ENCODE peak calls at places on chromosomes 4 and X, in seven cellular contexts. One of them, this sample, is unnamed.

GRCh38 chr4:7196731-7197130 is 4.4 kb downstream of the SORCS2 start:
- DNase-seq in fibroblast of mammary gland: no peak
- DNase-seq in dorsolateral prefrontal cortex: no peak
- DNase-seq in BE2C: no peak
- DNase-seq in GM12865: no peak
- DNase-seq in pancreas: no peak
- DNase-seq in RWPE2: no peak
- DNase-seq in this sample: no peak

GRCh38 chr4:8143392-8144140 is 15.0 kb downstream of the ABLIM2 start:
- DNase-seq in fibroblast of mammary gland: no peak
- DNase-seq in dorsolateral prefrontal cortex: no peak
- DNase-seq in BE2C: no peak
- DNase-seq in GM12865: no peak
- DNase-seq in pancreas: peak
- DNase-seq in RWPE2: no peak
- DNase-seq in this sample: no peak

GRCh38 chrX:131955099-131955777 is 67.9 kb upstream of the STK26 start:
- DNase-seq in fibroblast of mammary gland: no peak
- DNase-seq in dorsolateral prefrontal cortex: no peak
- DNase-seq in BE2C: no peak
- DNase-seq in GM12865: peak
- DNase-seq in pancreas: no peak
- DNase-seq in RWPE2: no peak
- DNase-seq in this sample: peak

GRCh38 chr4:183987987-183988392 is 82.9 kb downstream of the STOX2 start:
- DNase-seq in fibroblast of mammary gland: peak
- DNase-seq in dorsolateral prefrontal cortex: peak
- DNase-seq in BE2C: peak
- DNase-seq in GM12865: no peak
- DNase-seq in pancreas: no peak
- DNase-seq in RWPE2: no peak
- DNase-seq in this sample: no peak

GRCh38 chr4:115687356-115687755 is 573.9 kb upstream of the NDST4 start:
- DNase-seq in fibroblast of mammary gland: no peak
- DNase-seq in dorsolateral prefrontal cortex: no peak
- DNase-seq in BE2C: no peak
- DNase-seq in GM12865: no peak
- DNase-seq in pancreas: no peak
- DNase-seq in RWPE2: no peak
- DNase-seq in this sample: no peak

GRCh38 chr4:3010998-3011397 is 47.6 kb downstream of the GRK4 start:
- DNase-seq in fibroblast of mammary gland: peak
- DNase-seq in dorsolateral prefrontal cortex: no peak
- DNase-seq in BE2C: no peak
- DNase-seq in GM12865: no peak
- DNase-seq in pancreas: no peak
- DNase-seq in RWPE2: no peak
- DNase-seq in this sample: no peak

GRCh38 chrX:132442674-132443073 is 46.2 kb downstream of the MBNL3 start:
- DNase-seq in fibroblast of mammary gland: peak
- DNase-seq in dorsolateral prefrontal cortex: no peak
- DNase-seq in BE2C: no peak
- DNase-seq in GM12865: no peak
- DNase-seq in pancreas: no peak
- DNase-seq in RWPE2: no peak
- DNase-seq in this sample: no peak

GRCh38 chr4:137474711-137475301 is 57.5 kb downstream of the PCDH18 start:
- DNase-seq in fibroblast of mammary gland: peak
- DNase-seq in dorsolateral prefrontal cortex: no peak
- DNase-seq in BE2C: peak
- DNase-seq in GM12865: no peak
- DNase-seq in pancreas: no peak
- DNase-seq in RWPE2: no peak
- DNase-seq in this sample: no peak

GRCh38 chrX:91311969-91312368 is 122.7 kb upstream of the PABPC5 start:
- DNase-seq in fibroblast of mammary gland: no peak
- DNase-seq in dorsolateral prefrontal cortex: no peak
- DNase-seq in BE2C: no peak
- DNase-seq in GM12865: no peak
- DNase-seq in pancreas: no peak
- DNase-seq in RWPE2: no peak
- DNase-seq in this sample: no peak

GRCh38 chrX:7943600-7944245 is 16.5 kb upstream of the PNPLA4 start:
- DNase-seq in fibroblast of mammary gland: peak
- DNase-seq in dorsolateral prefrontal cortex: no peak
- DNase-seq in BE2C: no peak
- DNase-seq in GM12865: no peak
- DNase-seq in pancreas: no peak
- DNase-seq in RWPE2: no peak
- DNase-seq in this sample: no peak

GRCh38 chr4:853416-853781 is 27.5 kb upstream of the CPLX1 start:
- DNase-seq in fibroblast of mammary gland: no peak
- DNase-seq in dorsolateral prefrontal cortex: no peak
- DNase-seq in BE2C: no peak
- DNase-seq in GM12865: no peak
- DNase-seq in pancreas: peak
- DNase-seq in RWPE2: peak
- DNase-seq in this sample: no peak

GRCh38 chr4:81335221-81335912 is 120.3 kb upstream of the PRKG2 start:
- DNase-seq in fibroblast of mammary gland: peak
- DNase-seq in dorsolateral prefrontal cortex: no peak
- DNase-seq in BE2C: no peak
- DNase-seq in GM12865: no peak
- DNase-seq in pancreas: no peak
- DNase-seq in RWPE2: no peak
- DNase-seq in this sample: no peak

GRCh38 chr4:8860096-8860891 is 11.3 kb downstream of the HMX1 start:
- DNase-seq in fibroblast of mammary gland: no peak
- DNase-seq in dorsolateral prefrontal cortex: no peak
- DNase-seq in BE2C: no peak
- DNase-seq in GM12865: no peak
- DNase-seq in pancreas: no peak
- DNase-seq in RWPE2: no peak
- DNase-seq in this sample: no peak

GRCh38 chr4:186500721-186501304 is 54.6 kb downstream of the MTNR1A start:
- DNase-seq in fibroblast of mammary gland: no peak
- DNase-seq in dorsolateral prefrontal cortex: no peak
- DNase-seq in BE2C: no peak
- DNase-seq in GM12865: no peak
- DNase-seq in pancreas: no peak
- DNase-seq in RWPE2: peak
- DNase-seq in this sample: no peak

GRCh38 chr4:37793562-37793961 is 32.9 kb upstream of the PGM2 start:
- DNase-seq in fibroblast of mammary gland: peak
- DNase-seq in dorsolateral prefrontal cortex: no peak
- DNase-seq in BE2C: peak
- DNase-seq in GM12865: peak
- DNase-seq in pancreas: no peak
- DNase-seq in RWPE2: no peak
- DNase-seq in this sample: no peak
- TF ChIP-seq CTCF in fibroblast of mammary gland: peak
- TF ChIP-seq CTCF in dorsolateral prefrontal cortex: peak
- TF ChIP-seq CTCF in BE2C: peak
- TF ChIP-seq CTCF in GM12865: peak
- TF ChIP-seq CTCF in pancreas: peak
- TF ChIP-seq CTCF in RWPE2: peak
- TF ChIP-seq CTCF in this sample: peak

GRCh38 chr4:126341927-126342326 is 1027.2 kb downstream of the FAT4 start:
- DNase-seq in fibroblast of mammary gland: no peak
- DNase-seq in dorsolateral prefrontal cortex: no peak
- DNase-seq in BE2C: no peak
- DNase-seq in GM12865: no peak
- DNase-seq in pancreas: no peak
- DNase-seq in RWPE2: no peak
- DNase-seq in this sample: no peak

GRCh38 chr4:126344472-126344871 is 1029.7 kb downstream of the FAT4 start:
- DNase-seq in fibroblast of mammary gland: no peak
- DNase-seq in dorsolateral prefrontal cortex: no peak
- DNase-seq in BE2C: no peak
- DNase-seq in GM12865: no peak
- DNase-seq in pancreas: no peak
- DNase-seq in RWPE2: no peak
- DNase-seq in this sample: no peak

GRCh38 chr4:126346654-126347053 is 1031.9 kb downstream of the FAT4 start:
- DNase-seq in fibroblast of mammary gland: no peak
- DNase-seq in dorsolateral prefrontal cortex: no peak
- DNase-seq in BE2C: no peak
- DNase-seq in GM12865: no peak
- DNase-seq in pancreas: no peak
- DNase-seq in RWPE2: no peak
- DNase-seq in this sample: no peak
- H3K4me3 ChIP-seq in fibroblast of mammary gland: no peak
- H3K4me3 ChIP-seq in dorsolateral prefrontal cortex: no peak
- H3K4me3 ChIP-seq in BE2C: no peak
- H3K4me3 ChIP-seq in GM12865: no peak
- H3K4me3 ChIP-seq in pancreas: no peak
- H3K4me3 ChIP-seq in RWPE2: no peak
- H3K4me3 ChIP-seq in this sample: no peak

DNA sequence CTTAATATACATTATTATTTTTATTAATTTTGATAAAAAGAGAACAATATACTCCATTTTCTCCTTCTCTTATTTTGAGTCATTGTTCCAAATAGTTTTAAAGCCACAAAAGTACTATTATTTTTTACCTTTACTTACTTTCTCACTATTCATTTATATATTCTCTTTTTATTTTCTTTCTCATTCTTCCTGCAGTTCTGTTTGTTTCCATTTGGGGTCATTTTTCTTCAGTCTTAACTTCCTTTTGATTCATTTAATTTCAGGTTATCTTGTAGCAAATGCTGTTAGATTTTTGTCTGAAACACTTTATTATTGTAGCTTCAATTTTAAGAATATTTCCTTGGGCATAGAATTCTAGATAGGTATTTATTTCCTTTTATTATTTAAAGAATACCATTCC is 438.6 kb upstream of the EPHA5 start:
- DNase-seq in fibroblast of mammary gland: no peak
- DNase-seq in dorsolateral prefrontal cortex: no peak
- DNase-seq in BE2C: no peak
- DNase-seq in GM12865: no peak
- DNase-seq in pancreas: no peak
- DNase-seq in RWPE2: no peak
- DNase-seq in this sample: no peak
- TF ChIP-seq CTCF in fibroblast of mammary gland: no peak
- TF ChIP-seq CTCF in dorsolateral prefrontal cortex: no peak
- TF ChIP-seq CTCF in BE2C: no peak
- TF ChIP-seq CTCF in GM12865: no peak
- TF ChIP-seq CTCF in pancreas: no peak
- TF ChIP-seq CTCF in RWPE2: no peak
- TF ChIP-seq CTCF in this sample: no peak

DNA sequence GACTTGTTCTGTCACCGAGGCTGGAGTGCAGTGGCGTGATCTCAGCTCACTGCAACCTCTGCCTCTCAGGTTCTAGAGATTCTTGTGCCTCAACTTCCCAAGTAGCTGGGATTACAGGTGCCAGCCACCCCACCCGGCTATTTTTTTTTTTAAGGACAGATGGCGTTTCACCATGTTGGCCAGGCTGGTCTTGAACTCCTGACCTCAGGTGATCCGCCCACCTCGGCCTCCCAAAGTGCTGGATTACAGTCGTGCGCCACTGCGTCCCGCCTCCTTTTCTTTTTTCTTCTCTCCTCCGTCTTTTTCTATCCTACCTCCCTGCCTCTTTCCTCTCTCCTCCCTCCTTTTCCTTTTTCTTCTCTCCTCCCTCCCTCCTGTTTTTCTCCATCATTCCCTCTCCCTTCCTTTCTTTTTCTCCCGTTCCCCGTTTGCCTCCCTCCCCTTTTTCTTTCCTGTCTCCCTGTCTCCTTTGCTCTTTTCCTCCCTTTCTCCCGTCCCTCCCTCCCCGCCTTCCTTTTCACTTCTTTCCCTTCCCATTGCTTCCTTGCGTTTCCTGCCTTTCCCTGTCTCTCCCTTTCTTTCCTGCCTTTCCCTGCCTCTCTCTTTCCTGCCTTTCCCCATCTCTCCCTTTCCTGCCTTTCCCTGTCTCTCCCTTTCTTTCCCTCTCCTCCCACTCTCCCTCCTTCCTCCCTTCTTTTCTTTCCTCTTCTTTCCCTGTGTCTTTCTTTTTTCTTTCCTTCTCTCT is 2.1 kb upstream of the SLC25A6 start:
- DNase-seq in fibroblast of mammary gland: no peak
- DNase-seq in dorsolateral prefrontal cortex: peak
- DNase-seq in BE2C: no peak
- DNase-seq in GM12865: no peak
- DNase-seq in pancreas: peak
- DNase-seq in RWPE2: no peak
- DNase-seq in this sample: no peak
- H3K4me3 ChIP-seq in fibroblast of mammary gland: peak
- H3K4me3 ChIP-seq in dorsolateral prefrontal cortex: peak
- H3K4me3 ChIP-seq in BE2C: no peak
- H3K4me3 ChIP-seq in GM12865: no peak
- H3K4me3 ChIP-seq in pancreas: no peak
- H3K4me3 ChIP-seq in RWPE2: no peak
- H3K4me3 ChIP-seq in this sample: peak

GRCh38 chr4:163871078-163871477 is 376.6 kb downstream of the TMA16 start:
- DNase-seq in fibroblast of mammary gland: no peak
- DNase-seq in dorsolateral prefrontal cortex: no peak
- DNase-seq in BE2C: no peak
- DNase-seq in GM12865: no peak
- DNase-seq in pancreas: no peak
- DNase-seq in RWPE2: no peak
- DNase-seq in this sample: no peak

GRCh38 chr4:163878336-163879121 is 384.0 kb downstream of the TMA16 start:
- DNase-seq in fibroblast of mammary gland: peak
- DNase-seq in dorsolateral prefrontal cortex: no peak
- DNase-seq in BE2C: no peak
- DNase-seq in GM12865: peak
- DNase-seq in pancreas: no peak
- DNase-seq in RWPE2: no peak
- DNase-seq in this sample: no peak

GRCh38 chr4:163875327-163875726 is 380.8 kb downstream of the TMA16 start:
- DNase-seq in fibroblast of mammary gland: no peak
- DNase-seq in dorsolateral prefrontal cortex: no peak
- DNase-seq in BE2C: no peak
- DNase-seq in GM12865: no peak
- DNase-seq in pancreas: no peak
- DNase-seq in RWPE2: no peak
- DNase-seq in this sample: no peak
- TF ChIP-seq CTCF in fibroblast of mammary gland: no peak
- TF ChIP-seq CTCF in dorsolateral prefrontal cortex: no peak
- TF ChIP-seq CTCF in BE2C: no peak
- TF ChIP-seq CTCF in GM12865: no peak
- TF ChIP-seq CTCF in pancreas: no peak
- TF ChIP-seq CTCF in RWPE2: no peak
- TF ChIP-seq CTCF in this sample: no peak

DNA sequence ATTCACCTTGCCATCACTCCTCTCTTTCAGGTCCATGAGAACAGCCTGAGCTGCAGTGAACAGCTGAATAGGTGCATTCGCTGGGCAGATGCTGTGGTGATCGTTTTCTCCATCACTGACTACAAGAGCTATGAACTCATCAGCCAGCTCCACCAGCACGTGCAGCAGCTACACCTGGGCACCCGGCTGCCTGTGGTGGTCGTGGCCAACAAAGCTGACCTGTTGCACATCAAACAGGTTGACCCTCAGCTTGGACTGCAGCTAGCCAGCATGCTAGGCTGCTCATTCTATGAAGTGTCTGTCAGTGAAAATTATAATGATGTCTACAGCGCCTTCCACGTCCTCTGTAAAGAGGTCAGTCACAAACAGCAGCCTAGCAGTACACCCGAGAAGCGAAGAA is 3.2 kb downstream of the RASL11B start:
- DNase-seq in fibroblast of mammary gland: no peak
- DNase-seq in dorsolateral prefrontal cortex: no peak
- DNase-seq in BE2C: no peak
- DNase-seq in GM12865: no peak
- DNase-seq in pancreas: no peak
- DNase-seq in RWPE2: no peak
- DNase-seq in this sample: no peak
- H3K4me3 ChIP-seq in fibroblast of mammary gland: no peak
- H3K4me3 ChIP-seq in dorsolateral prefrontal cortex: no peak
- H3K4me3 ChIP-seq in BE2C: no peak
- H3K4me3 ChIP-seq in GM12865: no peak
- H3K4me3 ChIP-seq in pancreas: no peak
- H3K4me3 ChIP-seq in RWPE2: no peak
- H3K4me3 ChIP-seq in this sample: no peak

This sample was measured in GM12864.